ENCODE peak calls at places on chromosome 14, in eight cellular contexts. A is HAP-1; L is NCI-H1092 treated with DMSO at 0.1 percent for 48 hours; M is transverse colon; N is pons; G is NCI-H1417; I is CD4-positive, alpha-beta T cell; D is NCI-H2081. V is an unnamed sample.

GRCh38 chr14:101481557-101481956 is 79.7 kb upstream of the DIO3 start:
- DNase-seq in A (no peak), L (no peak), M (peak), N (no peak), G (no peak), I (no peak), D (no peak), V (no peak)

GRCh38 chr14:70188608-70189540 is at the start of gene SLC8A3:
- DNase-seq in A (no peak), L (peak), M (no peak), N (peak), G (peak), I (no peak), D (peak), V (no peak)

GRCh38 chr14:75023108-75023507 is 20.4 kb downstream of the EIF2B2 start:
- DNase-seq in A (no peak), L (no peak), M (no peak), N (no peak), G (no peak), I (no peak), D (no peak), V (no peak)

GRCh38 chr14:51341338-51341737 is 101.3 kb downstream of the TMX1 start:
- DNase-seq in A (no peak), L (no peak), M (no peak), N (no peak), G (no peak), I (no peak), D (no peak), V (no peak)

GRCh38 chr14:88470542-88471440 is 84.0 kb downstream of the PTPN21 start:
- DNase-seq in A (no peak), L (no peak), M (no peak), N (peak), G (no peak), I (no peak), D (no peak), V (no peak)

GRCh38 chr14:52110441-52111086 is 41.7 kb upstream of the NID2 start:
- DNase-seq in A (no peak), L (no peak), M (no peak), N (no peak), G (no peak), I (no peak), D (no peak), V (no peak)

GRCh38 chr14:66174453-66174891 is 311.7 kb upstream of the CCDC196 start:
- DNase-seq in A (no peak), L (no peak), M (no peak), N (no peak), G (peak), I (no peak), D (no peak), V (no peak)

GRCh38 chr14:103315368-103315911 is 18.6 kb upstream of the EIF5 start:
- DNase-seq in A (no peak), L (peak), M (no peak), N (no peak), G (no peak), I (no peak), D (no peak), V (no peak)

GRCh38 chr14:52061380-52061779 is 7.5 kb downstream of the NID2 start:
- DNase-seq in A (no peak), L (no peak), M (no peak), N (no peak), G (no peak), I (no peak), D (no peak), V (no peak)

GRCh38 chr14:70013269-70013873 is 134.2 kb downstream of the SMOC1 start:
- DNase-seq in A (no peak), L (no peak), M (peak), N (peak), G (peak), I (no peak), D (peak), V (no peak)

GRCh38 chr14:67166450-67166853 is 22.8 kb upstream of the GARIN2 start:
- DNase-seq in A (no peak), L (peak), M (peak), N (peak), G (peak), I (peak), D (peak), V (peak)

V was measured in naive thymus-derived CD8-positive, alpha-beta T cell.